ENCODE peak calls at places on chromosomes 12 and 14, in seven cellular contexts. D, H, K, M, A, B and L are unnamed samples.

GRCh38 chr12:953776-954175 is 4.3 kb upstream of the RAD52 start:
- DNase-seq in M (no peak), A (peak; percentile 18), H (no peak), K (no peak), D (no peak), B (no peak), L (no peak)

GRCh38 chr14:74463697-74464096 is 29.4 kb downstream of the NPC2 start:
- DNase-seq in A (no peak), H (peak; percentile 1), D (no peak), M (no peak), K (no peak), B (no peak), L (no peak)

GRCh38 chr12:109767991-109768900 is 54.6 kb downstream of the FAM222A start:
- DNase-seq in K (no peak), B (peak; percentile 33), D (no peak), H (peak; percentile 42), M (no peak), A (no peak), L (no peak)

GRCh38 chr12:113474635-113475436 is 3.2 kb upstream of the LHX5 start:
- DNase-seq in D (no peak), A (no peak), K (no peak), M (no peak), B (peak; percentile 32), H (no peak), L (no peak)

GRCh38 chr12:896031-896430 is 53.5 kb downstream of the RAD52 start:
- DNase-seq in A (no peak), B (no peak), D (no peak), M (no peak), H (no peak), K (no peak), L (no peak)

GRCh38 chr12:107264667-107265066 is 171.3 kb upstream of the CRY1 start:
- DNase-seq in A (no peak), B (no peak), M (no peak), H (no peak), K (no peak), D (no peak), L (no peak)

GRCh38 chr14:23366163-23366921 is 1.4 kb upstream of the EFS start:
- DNase-seq in A (no peak), H (peak; percentile 92), D (no peak), M (no peak), K (no peak), B (peak; percentile 90), L (no peak)

GRCh38 chr12:70994217-70994788 is 73.8 kb upstream of the PTPRR start:
- DNase-seq in H (no peak), M (no peak), A (no peak), D (no peak), K (no peak), B (no peak), L (no peak)

GRCh38 chr14:64841121-64841611 is 38.5 kb downstream of the SPTB start:
- DNase-seq in M (peak; percentile 51), K (no peak), H (no peak), A (peak; percentile 77), D (no peak), B (no peak), L (no peak)

GRCh38 chr12:80627773-80628172 is 79.7 kb upstream of the MYF6 start:
- DNase-seq in M (no peak), H (no peak), A (no peak), D (no peak), K (no peak), B (no peak), L (no peak)

GRCh38 chr14:69657961-69658360 is 46.6 kb downstream of the SUSD6 start:
- DNase-seq in B (no peak), M (peak; percentile 63), D (no peak), H (no peak), A (no peak), K (no peak), L (no peak)

GRCh38 chr12:69555461-69555860 is 29.8 kb upstream of the CCT2 start:
- DNase-seq in K (no peak), B (no peak), A (no peak), H (no peak), M (no peak), D (no peak), L (no peak)

GRCh38 chr12:122845041-122845864 is 10.0 kb downstream of the HIP1R start:
- DNase-seq in B (peak; percentile 49), A (no peak), D (no peak), H (peak; percentile 55), K (no peak), M (no peak), L (no peak)

GRCh38 chr14:66003082-66003740 is 483.0 kb upstream of the CCDC196 start:
- DNase-seq in B (no peak), A (no peak), H (no peak), M (no peak), K (no peak), D (no peak), L (no peak)

GRCh38 chr12:58413794-58414193 is 472.4 kb downstream of the ATP23 start:
- DNase-seq in K (no peak), M (no peak), H (no peak), A (no peak), B (no peak), D (no peak), L (no peak)

GRCh38 chr14:74825008-74825407 is 50.9 kb downstream of the PROX2 start:
- DNase-seq in D (no peak), A (no peak), M (no peak), B (no peak), K (no peak), H (no peak), L (no peak)

GRCh38 chr14:73457050-73457934 is 1.1 kb downstream of the NUMB start:
- DNase-seq in D (no peak), K (no peak), A (peak; percentile 54), B (peak; percentile 41), M (no peak), H (peak; percentile 67), L (no peak)

GRCh38 chr12:27779416-27779815 is 617 bp upstream of the KLHL42 start:
- DNase-seq in B (peak; percentile 75), D (no peak), K (no peak), A (no peak), M (peak; percentile 10), H (no peak), L (peak; percentile 21)

GRCh38 chr14:52547526-52547925 is 4.8 kb downstream of the TXNDC16 start:
- DNase-seq in D (no peak), B (peak; percentile 8), K (no peak), M (no peak), H (no peak), A (peak; percentile 62), L (no peak)

GRCh38 chr12:94151577-94151976 is 3.2 kb downstream of the PLXNC1 start:
- DNase-seq in M (peak; percentile 81), H (no peak), A (no peak), D (no peak), B (no peak), K (no peak), L (no peak)

GRCh38 chr12:94150483-94151225 is 2.3 kb downstream of the PLXNC1 start:
- DNase-seq in K (peak; percentile 41), D (no peak), B (peak; percentile 46), M (no peak), A (no peak), H (no peak), L (no peak)

GRCh38 chr12:94147991-94148840 is at the start of gene PLXNC1:
- DNase-seq in D (no peak), B (peak; percentile 85), M (no peak), K (peak; percentile 76), H (peak; percentile 78), A (no peak), L (peak; percentile 76)

GRCh38 chr12:94148841-94149780 is 734 bp downstream of the PLXNC1 start:
- DNase-seq in D (no peak), A (no peak), H (peak; percentile 85), B (peak; percentile 81), M (no peak), K (peak; percentile 61), L (peak; percentile 68)

GRCh38 chr12:94149781-94150482 is 1.6 kb downstream of the PLXNC1 start:
- DNase-seq in K (peak; percentile 37), B (peak; percentile 68), M (no peak), H (peak; percentile 69), A (no peak), D (no peak), L (no peak)
- TF ChIP-seq TAF1 in K (no peak), B (no peak), M (no peak), H (peak; percentile 17), A (no peak), D (no peak), L (no peak)

GRCh38 chr14:28348797-28349196 is 417.8 kb upstream of the FOXG1 start:
- DNase-seq in K (no peak), M (no peak), H (no peak), B (no peak), D (no peak), A (no peak), L (no peak)
- TF ChIP-seq TAF1 in K (no peak), M (no peak), H (no peak), B (no peak), D (no peak), A (no peak), L (no peak)

GRCh38 chr14:85333313-85333712 is 196.6 kb upstream of the FLRT2 start:
- DNase-seq in M (no peak), B (no peak), A (no peak), H (no peak), D (no peak), K (no peak), L (no peak)
- TF ChIP-seq TAF1 in M (no peak), B (no peak), A (no peak), H (no peak), D (no peak), K (no peak), L (no peak)

GRCh38 chr12:75489613-75490210 is 9.2 kb downstream of the GLIPR1 start:
- DNase-seq in M (no peak), D (no peak), H (no peak), B (no peak), K (no peak), A (no peak), L (no peak)
- TF ChIP-seq TAF1 in M (no peak), D (no peak), H (no peak), B (no peak), K (no peak), A (no peak), L (no peak)

GRCh38 chr12:2458113-2458414 is 336.7 kb upstream of the FKBP4 start:
- DNase-seq in B (no peak), D (no peak), K (no peak), M (no peak), H (no peak), A (no peak), L (no peak)

GRCh38 chr12:2460051-2460450 is 334.7 kb upstream of the FKBP4 start:
- DNase-seq in A (no peak), H (no peak), M (no peak), B (no peak), D (no peak), K (no peak), L (no peak)

GRCh38 chr12:2462087-2462486 is 332.7 kb upstream of the FKBP4 start:
- DNase-seq in D (no peak), K (no peak), H (no peak), A (no peak), B (no peak), M (no peak), L (no peak)

GRCh38 chr12:2461645-2462044 is 333.1 kb upstream of the FKBP4 start:
- DNase-seq in M (no peak), D (no peak), K (no peak), A (no peak), H (no peak), B (no peak), L (no peak)

GRCh38 chr12:2461046-2461445 is 333.7 kb upstream of the FKBP4 start:
- DNase-seq in B (no peak), K (no peak), D (no peak), H (no peak), M (no peak), A (no peak), L (no peak)
- TF ChIP-seq TAF1 in B (no peak), K (no peak), D (no peak), H (no peak), M (no peak), A (no peak), L (no peak)